ENCODE peak calls at places on chromosomes 7 and 10, in five cellular contexts. T is stimulated activated CD4-positive, alpha-beta T cell treated with anti-CD3 and anti-CD28 coated beads, Interleukin-12 subunit alpha, Interleukin-12 subunit beta, amount 100 ng/mL, for 48 hours; R is NCI-H1694 treated with DMSO at 0.1 percent for 48 hours; E is skeletal muscle cell; I is Daoy. A is an unnamed sample.

GRCh38 chr7:69823151-69823744 is 225.0 kb downstream of the AUTS2 start:
- DNase-seq in T (no peak), R (no peak), E (no peak), I (no peak), A (no peak)

GRCh38 chr7:39651262-39651661 is 27.9 kb downstream of the RALA start:
- DNase-seq in T (no peak), R (no peak), E (no peak), I (no peak), A (no peak)

GRCh38 chr10:93123766-93124165 is 50.1 kb downstream of the CYP26A1 start:
- DNase-seq in T (no peak), R (no peak), E (no peak), I (no peak), A (no peak)

GRCh38 chr7:128791121-128791967 is 424 bp upstream of the CCDC136 start:
- DNase-seq in T (peak), R (peak), E (no peak), I (peak), A (peak)

GRCh38 chr10:26931223-26931622 is 70.5 kb upstream of the ABI1 start:
- DNase-seq in T (no peak), R (no peak), E (no peak), I (no peak), A (no peak)

GRCh38 chr7:26143298-26144044 is 8.5 kb upstream of the NFE2L3 start:
- DNase-seq in T (no peak), R (no peak), E (no peak), I (peak), A (no peak)

GRCh38 chr7:13639416-13639815 is 350.1 kb downstream of the ETV1 start:
- DNase-seq in T (no peak), R (peak), E (no peak), I (no peak), A (no peak)

GRCh38 chr10:53624722-53625121 is 852.1 kb upstream of the MBL2 start:
- DNase-seq in T (no peak), R (no peak), E (no peak), I (no peak), A (no peak)

GRCh38 chr7:157402911-157403534 is 66.2 kb downstream of the DNAJB6 start:
- DNase-seq in T (no peak), R (no peak), E (no peak), I (peak), A (no peak)

GRCh38 chr7:152751449-152752141 is 8.0 kb upstream of the ACTR3B start:
- DNase-seq in T (no peak), R (no peak), E (no peak), I (no peak), A (no peak)

GRCh38 chr10:12483996-12484944 is 134.9 kb downstream of the CAMK1D start:
- DNase-seq in T (no peak), R (no peak), E (no peak), I (no peak), A (no peak)

GRCh38 chr10:6592080-6592479 is 12.0 kb upstream of the PRKCQ start:
- DNase-seq in T (no peak), R (no peak), E (no peak), I (no peak), A (no peak)

GRCh38 chr10:90966146-90966545 is 45.3 kb upstream of the ANKRD1 start:
- DNase-seq in T (no peak), R (no peak), E (peak), I (no peak), A (no peak)

GRCh38 chr7:12979181-12979580 is 291.7 kb downstream of the ARL4A start:
- DNase-seq in T (no peak), R (no peak), E (no peak), I (no peak), A (no peak)

GRCh38 chr10:77744249-77744648 is 106.6 kb upstream of the KCNMA1 start:
- DNase-seq in T (no peak), R (no peak), E (no peak), I (no peak), A (no peak)

GRCh38 chr7:143345428-143345900 is 17.0 kb downstream of the FAM131B start:
- DNase-seq in T (peak), R (peak), E (no peak), I (peak), A (peak)

GRCh38 chr10:31650010-31650409 is 278.6 kb downstream of the ARHGAP12 start:
- DNase-seq in T (no peak), R (no peak), E (peak), I (peak), A (no peak)

GRCh38 chr10:110363572-110364411 is 59.1 kb upstream of the SMNDC1 start:
- DNase-seq in T (no peak), R (peak), E (no peak), I (peak), A (no peak)

GRCh38 chr7:124322561-124322960 is 289.7 kb upstream of the TMEM229A start:
- DNase-seq in T (no peak), R (no peak), E (no peak), I (no peak), A (no peak)

GRCh38 chr10:93412801-93413200 is 69.3 kb downstream of the MYOF start:
- DNase-seq in T (no peak), R (no peak), E (no peak), I (no peak), A (peak)

GRCh38 chr10:5613481-5613880 is 52.9 kb downstream of the ASB13 start:
- DNase-seq in T (no peak), R (no peak), E (no peak), I (no peak), A (no peak)

GRCh38 chr7:121126801-121127534 is 138.5 kb downstream of the CPED1 start:
- DNase-seq in T (no peak), R (peak), E (no peak), I (no peak), A (no peak)